ENCODE peak calls at places on chromosomes 7 and 10, in nine cellular contexts. One of them, this sample, is unnamed.
A peak's percentile ranks its signal among the peaks of the same experiment; 100 is the strongest.

GRCh38 chr7:1591876-1592275 is 22.0 kb upstream of the PSMG3 start:
- DNase-seq in amniotic stem cell: no peak
- DNase-seq in T-helper 17 cell: no peak
- DNase-seq in SJSA1: no peak
- DNase-seq in astrocyte of the spinal cord: no peak
- DNase-seq in stimulated activated CD4-positive, alpha-beta T cell treated with anti-CD3 and anti-CD28 coated beads, Interleukin-2, amount 100 ng/mL, for 48 hours: no peak
- DNase-seq in GM12878: no peak
- DNase-seq in DMS53: no peak
- DNase-seq in cardiac fibroblast: no peak
- DNase-seq in this sample: no peak

GRCh38 chr7:69706070-69706469 is 107.8 kb downstream of the AUTS2 start:
- DNase-seq in amniotic stem cell: no peak
- DNase-seq in T-helper 17 cell: no peak
- DNase-seq in SJSA1: no peak
- DNase-seq in astrocyte of the spinal cord: no peak
- DNase-seq in stimulated activated CD4-positive, alpha-beta T cell treated with anti-CD3 and anti-CD28 coated beads, Interleukin-2, amount 100 ng/mL, for 48 hours: no peak
- DNase-seq in GM12878: no peak
- DNase-seq in DMS53: no peak
- DNase-seq in cardiac fibroblast: no peak
- DNase-seq in this sample: no peak

GRCh38 chr10:127157506-127158205 is 38.7 kb downstream of the INSYN2A start:
- DNase-seq in amniotic stem cell: no peak
- DNase-seq in T-helper 17 cell: no peak
- DNase-seq in SJSA1: peak; percentile 77
- DNase-seq in astrocyte of the spinal cord: peak; percentile 68
- DNase-seq in stimulated activated CD4-positive, alpha-beta T cell treated with anti-CD3 and anti-CD28 coated beads, Interleukin-2, amount 100 ng/mL, for 48 hours: no peak
- DNase-seq in GM12878: no peak
- DNase-seq in DMS53: no peak
- DNase-seq in cardiac fibroblast: no peak
- DNase-seq in this sample: no peak

GRCh38 chr7:152931583-152931982 is 172.0 kb downstream of the ACTR3B start:
- DNase-seq in amniotic stem cell: no peak
- DNase-seq in T-helper 17 cell: no peak
- DNase-seq in SJSA1: no peak
- DNase-seq in astrocyte of the spinal cord: no peak
- DNase-seq in stimulated activated CD4-positive, alpha-beta T cell treated with anti-CD3 and anti-CD28 coated beads, Interleukin-2, amount 100 ng/mL, for 48 hours: no peak
- DNase-seq in GM12878: no peak
- DNase-seq in DMS53: no peak
- DNase-seq in cardiac fibroblast: no peak
- DNase-seq in this sample: peak; percentile 99

GRCh38 chr10:91378061-91378460 is 32.1 kb upstream of the HECTD2 start:
- DNase-seq in amniotic stem cell: peak; percentile 3
- DNase-seq in T-helper 17 cell: no peak
- DNase-seq in SJSA1: no peak
- DNase-seq in astrocyte of the spinal cord: peak; percentile 69
- DNase-seq in stimulated activated CD4-positive, alpha-beta T cell treated with anti-CD3 and anti-CD28 coated beads, Interleukin-2, amount 100 ng/mL, for 48 hours: peak; percentile 14
- DNase-seq in GM12878: no peak
- DNase-seq in DMS53: no peak
- DNase-seq in cardiac fibroblast: peak; percentile 52
- DNase-seq in this sample: no peak

GRCh38 chr7:120055300-120055699 is 217.7 kb upstream of the KCND2 start:
- DNase-seq in amniotic stem cell: no peak
- DNase-seq in T-helper 17 cell: no peak
- DNase-seq in SJSA1: no peak
- DNase-seq in astrocyte of the spinal cord: peak; percentile 64
- DNase-seq in stimulated activated CD4-positive, alpha-beta T cell treated with anti-CD3 and anti-CD28 coated beads, Interleukin-2, amount 100 ng/mL, for 48 hours: no peak
- DNase-seq in GM12878: no peak
- DNase-seq in DMS53: peak; percentile 27
- DNase-seq in cardiac fibroblast: peak; percentile 58
- DNase-seq in this sample: no peak

GRCh38 chr10:76080991-76081390 is 649.6 kb downstream of the LRMDA start:
- DNase-seq in amniotic stem cell: no peak
- DNase-seq in T-helper 17 cell: no peak
- DNase-seq in SJSA1: no peak
- DNase-seq in astrocyte of the spinal cord: peak; percentile 35
- DNase-seq in stimulated activated CD4-positive, alpha-beta T cell treated with anti-CD3 and anti-CD28 coated beads, Interleukin-2, amount 100 ng/mL, for 48 hours: no peak
- DNase-seq in GM12878: no peak
- DNase-seq in DMS53: no peak
- DNase-seq in cardiac fibroblast: no peak
- DNase-seq in this sample: no peak

GRCh38 chr10:97759157-97759980 is 12.4 kb downstream of the SFRP5 start:
- DNase-seq in amniotic stem cell: no peak
- DNase-seq in T-helper 17 cell: no peak
- DNase-seq in SJSA1: peak; percentile 47
- DNase-seq in astrocyte of the spinal cord: peak; percentile 62
- DNase-seq in stimulated activated CD4-positive, alpha-beta T cell treated with anti-CD3 and anti-CD28 coated beads, Interleukin-2, amount 100 ng/mL, for 48 hours: peak; percentile 54
- DNase-seq in GM12878: no peak
- DNase-seq in DMS53: peak; percentile 92
- DNase-seq in cardiac fibroblast: peak; percentile 80
- DNase-seq in this sample: peak; percentile 60

GRCh38 chr10:108393111-108393510 is 1228.6 kb upstream of the SORCS1 start:
- DNase-seq in amniotic stem cell: no peak
- DNase-seq in T-helper 17 cell: no peak
- DNase-seq in SJSA1: no peak
- DNase-seq in astrocyte of the spinal cord: peak; percentile 43
- DNase-seq in stimulated activated CD4-positive, alpha-beta T cell treated with anti-CD3 and anti-CD28 coated beads, Interleukin-2, amount 100 ng/mL, for 48 hours: no peak
- DNase-seq in GM12878: no peak
- DNase-seq in DMS53: no peak
- DNase-seq in cardiac fibroblast: peak; percentile 8
- DNase-seq in this sample: peak; percentile 93